ENCODE peak calls at places on chromosomes 16 and 17, in seven cellular contexts. I, E, L, G, Q, M and V are unnamed samples.

GRCh38 chr16:88331989-88332920 is 50.5 kb upstream of the ZNF469 start:
- DNase-seq in L (peak; percentile 49), I (no peak), Q (no peak), G (no peak), E (peak; percentile 100), M (peak; percentile 100), V (peak; percentile 97)

GRCh38 chr17:57584050-57584551 is 161.0 kb downstream of the CCDC182 start:
- DNase-seq in I (no peak), M (peak; percentile 80), G (no peak), Q (peak; percentile 83), E (no peak), L (no peak), V (no peak)

GRCh38 chr16:1213796-1214372 is 11.2 kb downstream of the TPSG1 start:
- DNase-seq in M (no peak), L (no peak), Q (no peak), E (no peak), I (no peak), G (no peak), V (no peak)

GRCh38 chr16:27526169-27526568 is 23.5 kb downstream of the GTF3C1 start:
- DNase-seq in E (no peak), Q (peak; percentile 51), I (no peak), L (peak; percentile 30), M (no peak), G (no peak), V (no peak)

GRCh38 chr16:48128769-48129168 is 27.0 kb downstream of the ABCC12 start:
- DNase-seq in L (no peak), G (no peak), Q (no peak), M (no peak), I (no peak), E (no peak), V (no peak)

GRCh38 chr17:58447039-58447975 is 30.0 kb upstream of the RNF43 start:
- DNase-seq in Q (peak; percentile 78), G (peak; percentile 73), L (peak; percentile 80), E (peak; percentile 85), I (peak; percentile 56), M (peak; percentile 83), V (no peak)

GRCh38 chr17:38978180-38978579 is 11.0 kb upstream of the FBXO47 start:
- DNase-seq in E (no peak), Q (no peak), M (no peak), L (no peak), G (no peak), I (no peak), V (no peak)

GRCh38 chr17:27980035-27980434 is 62.4 kb upstream of the NLK start:
- DNase-seq in L (no peak), E (peak; percentile 75), G (no peak), M (peak; percentile 48), Q (no peak), I (no peak), V (no peak)

GRCh38 chr16:56424791-56425438 is 430 bp downstream of the AMFR start:
- DNase-seq in M (peak; percentile 5), L (no peak), I (peak; percentile 34), E (no peak), G (no peak), Q (peak; percentile 77), V (peak; percentile 87)

GRCh38 chr17:16215965-16216316 is 607 bp upstream of the NCOR1 start:
- DNase-seq in Q (no peak), I (no peak), G (no peak), M (peak; percentile 52), E (no peak), L (no peak), V (no peak)

GRCh38 chr17:53313746-53314145 is 509.0 kb upstream of the KIF2B start:
- DNase-seq in E (no peak), Q (no peak), L (no peak), I (no peak), G (no peak), M (no peak), V (no peak)

GRCh38 chr17:81491193-81491592 is 21.4 kb downstream of the ACTG1 start:
- DNase-seq in M (no peak), L (no peak), I (no peak), G (peak; percentile 75), E (no peak), Q (no peak), V (no peak)

GRCh38 chr17:3888343-3889171 is 4.3 kb downstream of the CAMKK1 start:
- DNase-seq in I (no peak), Q (no peak), L (peak; percentile 81), M (peak; percentile 94), E (peak; percentile 94), G (peak; percentile 81), V (no peak)

DNA sequence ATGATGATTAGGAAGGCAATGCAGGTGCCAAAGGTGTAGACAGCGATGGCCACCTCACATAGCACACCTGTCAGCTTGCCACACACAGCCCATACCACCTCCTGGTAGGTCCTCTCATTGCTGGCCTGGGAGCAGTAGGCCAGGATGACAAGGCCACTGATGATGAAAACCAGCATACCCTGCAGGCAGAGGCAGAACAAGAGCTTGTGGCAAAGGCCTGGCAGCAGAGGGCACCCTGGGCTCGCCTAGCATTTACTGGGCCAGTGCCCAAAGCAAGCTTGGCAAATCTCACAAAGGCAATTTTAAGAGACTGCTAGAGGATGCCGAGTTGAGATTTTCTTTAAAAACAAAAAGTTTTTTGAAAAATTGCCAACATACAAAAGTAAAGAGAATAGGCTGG is 5.9 kb downstream of the SLC38A7 start:
- DNase-seq in G (no peak), L (no peak), E (no peak), I (no peak), Q (no peak), M (peak; percentile 50), V (no peak)
- TF ChIP-seq CTCF in G (no peak), L (no peak), E (no peak), I (no peak), Q (peak; percentile 44), M (no peak), V (no peak)

DNA sequence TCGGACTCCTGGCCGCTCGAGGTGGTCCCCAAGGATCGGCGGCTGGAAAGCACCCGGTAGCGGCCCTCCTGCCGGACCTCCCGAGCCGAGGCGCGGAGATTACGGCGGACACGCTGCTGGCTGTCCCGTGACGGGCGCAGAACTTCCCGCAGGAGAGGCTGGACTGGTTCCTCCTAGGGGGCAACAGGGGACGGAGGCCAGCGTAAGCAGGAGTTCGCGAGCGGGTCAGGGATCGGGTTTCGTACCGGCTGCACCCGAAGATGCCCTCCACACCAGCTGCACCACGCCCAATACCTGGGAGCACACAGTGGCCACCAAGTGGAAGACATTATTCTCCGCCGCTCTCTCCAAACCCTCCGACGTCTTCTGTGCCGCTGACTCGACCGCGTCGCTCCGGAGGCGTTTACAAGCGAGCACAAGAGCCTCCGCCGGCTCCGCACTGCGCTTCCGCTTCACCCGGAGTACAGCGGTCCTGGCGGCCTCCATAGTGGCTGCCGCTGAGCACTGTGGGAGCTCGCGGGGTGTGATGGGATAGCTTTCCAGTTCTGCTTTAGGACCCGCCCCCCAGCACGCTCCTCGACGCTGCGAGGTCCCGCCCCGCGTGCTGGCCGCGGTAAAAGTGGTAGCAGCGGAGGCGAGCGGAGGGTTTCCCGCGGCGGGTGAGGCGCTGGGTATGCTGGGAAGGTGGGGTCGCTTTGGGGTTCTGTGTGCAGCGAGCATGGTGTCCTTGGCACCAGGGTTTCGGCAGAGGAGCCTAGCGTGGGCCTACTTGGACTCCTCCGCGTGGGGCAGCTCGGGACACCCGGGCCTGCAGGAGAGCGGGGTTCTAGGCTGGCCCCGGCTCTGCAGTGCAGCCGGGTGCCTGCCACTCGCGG is at the start of the genes PRMT7 and SLC7A6OS:
- DNase-seq in E (peak; percentile 84), L (peak; percentile 90), G (peak; percentile 94), Q (peak; percentile 98), M (peak; percentile 84), I (peak; percentile 88), V (peak; percentile 94)
- TF ChIP-seq CTCF in E (peak; percentile 5), L (no peak), G (peak; percentile 16), Q (no peak), M (peak; percentile 16), I (no peak), V (peak; percentile 37)

DNA sequence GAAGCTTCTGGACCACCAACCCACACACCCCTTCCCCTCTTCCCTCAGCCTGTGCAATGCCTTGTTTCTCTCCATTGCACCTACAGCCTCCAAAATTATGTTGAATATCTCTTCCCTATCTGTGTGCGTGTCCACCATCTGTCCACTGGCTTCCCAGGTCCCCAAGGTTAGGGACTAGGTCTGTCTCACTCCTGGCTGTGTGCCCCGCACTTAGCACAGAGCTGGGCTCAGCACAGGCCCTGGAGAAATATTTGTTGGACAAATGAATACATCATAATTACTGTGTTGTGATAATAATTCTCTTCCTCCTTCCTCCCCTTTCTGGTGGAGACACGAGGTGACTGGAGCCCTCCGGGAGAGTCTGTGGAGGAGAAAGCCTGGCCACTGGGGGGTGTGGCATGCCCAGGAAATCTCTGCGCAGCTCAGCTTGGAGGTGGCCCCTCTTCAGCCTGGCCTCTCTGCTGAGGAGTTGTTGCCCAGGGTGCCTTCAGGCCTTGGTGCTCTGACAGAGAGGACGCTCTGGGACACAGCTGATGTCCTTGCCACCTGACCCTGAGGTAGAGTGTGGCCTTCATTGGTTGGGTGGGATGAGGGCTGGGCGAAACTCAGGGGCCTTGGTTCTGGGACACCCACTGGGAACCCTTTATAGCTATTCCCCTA is 3.3 kb upstream of the BRD7 start:
- DNase-seq in L (no peak), M (peak; percentile 43), G (no peak), Q (peak; percentile 64), E (no peak), I (no peak), V (no peak)
- TF ChIP-seq CTCF in L (no peak), M (peak; percentile 57), G (no peak), Q (peak; percentile 9), E (peak; percentile 24), I (no peak), V (peak; percentile 44)

DNA sequence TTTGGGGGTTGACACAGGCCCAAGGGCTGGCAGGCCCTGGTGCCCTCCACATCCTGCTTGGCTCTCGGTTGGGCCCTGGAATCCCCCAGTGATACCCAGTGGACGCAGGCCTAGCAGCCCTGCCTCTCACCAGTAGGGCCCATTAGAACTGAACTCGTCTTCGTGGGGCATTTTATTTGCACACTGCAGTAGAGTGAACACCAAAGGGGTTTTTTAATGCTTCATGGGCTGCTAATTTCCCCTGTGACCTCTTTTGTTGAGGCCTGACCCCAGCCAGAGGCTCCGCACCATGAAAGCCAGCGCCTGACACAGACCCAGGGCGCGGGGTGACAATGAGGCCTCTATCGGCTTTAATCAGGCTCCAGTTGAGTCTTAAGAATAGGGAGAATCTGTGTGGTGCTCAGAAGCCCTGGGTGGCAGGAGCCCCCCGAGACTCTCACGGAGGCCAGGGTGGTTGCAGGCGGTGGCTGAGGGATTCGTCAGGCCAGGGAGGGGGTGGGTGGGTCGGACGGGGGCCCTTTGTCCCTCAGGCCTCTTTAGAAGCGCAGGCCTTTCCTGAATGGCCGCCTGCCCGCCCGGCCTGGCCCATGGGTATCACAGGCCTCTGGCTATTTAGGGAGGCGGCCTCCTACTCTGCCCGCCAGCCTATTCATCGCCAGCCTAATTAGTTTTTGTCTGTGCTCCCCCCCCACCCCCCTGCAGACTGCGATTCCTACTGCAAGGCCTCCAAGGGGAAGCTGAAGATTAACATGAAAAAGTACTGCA is 199.3 kb downstream of the NTN1 start:
- DNase-seq in L (no peak), E (no peak), M (no peak), I (no peak), Q (no peak), G (no peak), V (no peak)
- TF ChIP-seq CTCF in L (no peak), E (no peak), M (no peak), I (no peak), Q (no peak), G (no peak), V (no peak)